ENCODE peak calls at places on chromosomes 11 and 22, in eight cellular contexts. F is GM23338, I is foreskin fibroblast, D is lung, K is A549, U is AG09319, B is H9, Y is neural crest cell. A is an unnamed sample.

GRCh38 chr11:61152816-61153592 is 8.2 kb downstream of the VPS37C start:
- DNase-seq in F (no peak), I (peak), D (no peak), K (no peak), U (no peak), B (no peak), Y (no peak), A (no peak)

GRCh38 chr22:37018815-37019308 is 385 bp downstream of the TST start:
- DNase-seq in F (peak), I (peak), D (peak), K (peak), U (no peak), B (peak), Y (peak), A (peak)

GRCh38 chr11:132078230-132078629 is 707.8 kb downstream of the NTM start:
- DNase-seq in F (no peak), I (no peak), D (no peak), K (no peak), U (no peak), B (no peak), Y (no peak), A (no peak)

GRCh38 chr11:5011254-5011653 is 16.6 kb downstream of the OR51L1 start:
- DNase-seq in F (no peak), I (no peak), D (no peak), K (no peak), U (no peak), B (no peak), Y (no peak), A (no peak)

GRCh38 chr11:88320149-88320559 is 17.4 kb downstream of the CTSC start:
- DNase-seq in F (no peak), I (peak), D (no peak), K (no peak), U (no peak), B (no peak), Y (no peak), A (no peak)

GRCh38 chr22:22391543-22391942 is 117.0 kb downstream of the ZNF280B start:
- DNase-seq in F (no peak), I (no peak), D (no peak), K (no peak), U (no peak), B (no peak), Y (no peak), A (no peak)

GRCh38 chr22:41327124-41327523 is 25.8 kb downstream of the ZC3H7B start:
- DNase-seq in F (no peak), I (peak), D (no peak), K (no peak), U (no peak), B (no peak), Y (no peak), A (no peak)

GRCh38 chr11:106288988-106289387 is 211.5 kb downstream of the AASDHPPT start:
- DNase-seq in F (peak), I (no peak), D (no peak), K (no peak), U (no peak), B (no peak), Y (no peak), A (no peak)

GRCh38 chr11:72377596-72377995 is 56.7 kb downstream of the CLPB start:
- DNase-seq in F (no peak), I (no peak), D (no peak), K (no peak), U (no peak), B (no peak), Y (no peak), A (no peak)

GRCh38 chr11:132576706-132577105 is 955.6 kb downstream of the OPCML start:
- DNase-seq in F (peak), I (peak), D (no peak), K (peak), U (peak), B (peak), Y (no peak), A (no peak)

GRCh38 chr11:72085836-72086475 is 5.3 kb downstream of the LRRC51 start:
- DNase-seq in F (peak), I (no peak), D (no peak), K (no peak), U (no peak), B (no peak), Y (no peak), A (no peak)

GRCh38 chr11:10272132-10272531 is 21.9 kb downstream of the SBF2 start:
- DNase-seq in F (no peak), I (no peak), D (no peak), K (no peak), U (no peak), B (no peak), Y (no peak), A (no peak)

GRCh38 chr11:111797145-111797581 is 31.0 kb upstream of the PPP2R1B start:
- DNase-seq in F (no peak), I (peak), D (no peak), K (peak), U (no peak), B (no peak), Y (no peak), A (no peak)

GRCh38 chr22:32714458-32715250 is 86.9 kb upstream of the TIMP3 start:
- DNase-seq in F (no peak), I (no peak), D (no peak), K (no peak), U (no peak), B (no peak), Y (no peak), A (no peak)

GRCh38 chr22:19291580-19292261 is at the start of gene CLTCL1:
- DNase-seq in F (peak), I (peak), D (peak), K (peak), U (peak), B (peak), Y (peak), A (peak)

GRCh38 chr11:20249313-20249873 is 89.1 kb upstream of the DBX1 start:
- DNase-seq in F (no peak), I (no peak), D (no peak), K (no peak), U (no peak), B (no peak), Y (no peak), A (no peak)

GRCh38 chr11:83521647-83522596 is 235.8 kb upstream of the CCDC90B start:
- DNase-seq in F (peak), I (peak), D (no peak), K (peak), U (peak), B (peak), Y (no peak), A (no peak)

GRCh38 chr11:44626645-44627044 is 61.2 kb downstream of the CD82 start:
- DNase-seq in F (no peak), I (no peak), D (no peak), K (no peak), U (no peak), B (no peak), Y (no peak), A (no peak)

GRCh38 chr11:124669193-124669592 is 4.3 kb downstream of the SIAE start:
- DNase-seq in F (peak), I (peak), D (peak), K (peak), U (peak), B (peak), Y (peak), A (no peak)

GRCh38 chr22:24422078-24422665 is 5.2 kb upstream of the ADORA2A start:
- DNase-seq in F (no peak), I (no peak), D (no peak), K (no peak), U (no peak), B (no peak), Y (no peak), A (no peak)

GRCh38 chr22:41561788-41562187 is 978 bp downstream of the CSDC2 start:
- DNase-seq in F (no peak), I (no peak), D (no peak), K (no peak), U (no peak), B (no peak), Y (no peak), A (no peak)

GRCh38 chr11:72735495-72736027 is 16.6 kb downstream of the ARAP1 start:
- DNase-seq in F (peak), I (peak), D (no peak), K (peak), U (no peak), B (peak), Y (no peak), A (no peak)

GRCh38 chr11:60634151-60634550 is 65.3 kb upstream of the MS4A8 start:
- DNase-seq in F (peak), I (no peak), D (no peak), K (no peak), U (no peak), B (peak), Y (no peak), A (no peak)

GRCh38 chr22:21928048-21928447 is 24.6 kb downstream of the PPM1F start:
- DNase-seq in F (no peak), I (no peak), D (no peak), K (no peak), U (no peak), B (no peak), Y (no peak), A (no peak)

GRCh38 chr11:32472226-32472625 is 36.9 kb upstream of the WT1 start:
- DNase-seq in F (no peak), I (no peak), D (no peak), K (no peak), U (no peak), B (no peak), Y (no peak), A (no peak)

GRCh38 chr22:29704528-29705285 is 15.1 kb upstream of the CABP7 start:
- DNase-seq in F (no peak), I (peak), D (no peak), K (peak), U (no peak), B (no peak), Y (peak), A (no peak)

GRCh38 chr11:60390389-60390788 is 5.9 kb upstream of the MS4A14 start:
- DNase-seq in F (no peak), I (no peak), D (no peak), K (no peak), U (no peak), B (no peak), Y (no peak), A (no peak)

GRCh38 chr11:8722156-8722555 is 39.6 kb downstream of the RPL27A start:
- DNase-seq in F (no peak), I (peak), D (no peak), K (peak), U (no peak), B (no peak), Y (no peak), A (no peak)

GRCh38 chr11:71936825-71937224 is 8.0 kb downstream of the RNF121 start:
- DNase-seq in F (no peak), I (peak), D (no peak), K (peak), U (no peak), B (no peak), Y (no peak), A (no peak)

GRCh38 chr11:134939046-134939445 is 527.0 kb upstream of the B3GAT1 start:
- DNase-seq in F (no peak), I (no peak), D (no peak), K (no peak), U (no peak), B (no peak), Y (no peak), A (no peak)

GRCh38 chr11:28529046-28529445 is 420.9 kb downstream of the METTL15 start:
- DNase-seq in F (peak), I (peak), D (no peak), K (no peak), U (peak), B (no peak), Y (no peak), A (no peak)

GRCh38 chr11:28525636-28526405 is 417.6 kb downstream of the METTL15 start:
- DNase-seq in F (no peak), I (no peak), D (no peak), K (no peak), U (no peak), B (no peak), Y (no peak), A (no peak)

GRCh38 chr11:28528217-28528616 is 420.0 kb downstream of the METTL15 start:
- DNase-seq in F (no peak), I (peak), D (no peak), K (no peak), U (peak), B (no peak), Y (no peak), A (no peak)

GRCh38 chr11:28526406-28526751 is 418.2 kb downstream of the METTL15 start:
- DNase-seq in F (peak), I (peak), D (no peak), K (peak), U (no peak), B (no peak), Y (no peak), A (no peak)

GRCh38 chr11:28529540-28530410 is 421.6 kb downstream of the METTL15 start:
- DNase-seq in F (peak), I (peak), D (no peak), K (peak), U (peak), B (no peak), Y (no peak), A (no peak)
- TF ChIP-seq CTCF in F (peak), I (peak), D (no peak), K (peak), U (peak), B (peak), Y (peak), A (peak)

GRCh38 chr11:96167787-96168186 is 175.2 kb downstream of the MAML2 start:
- DNase-seq in F (no peak), I (no peak), D (no peak), K (no peak), U (no peak), B (no peak), Y (no peak), A (no peak)
- TF ChIP-seq CTCF in F (no peak), I (no peak), D (no peak), K (no peak), U (no peak), B (no peak), Y (no peak), A (no peak)

GRCh38 chr11:843086-843704 is 543 bp downstream of the TSPAN4 start:
- DNase-seq in F (no peak), I (peak), D (no peak), K (no peak), U (no peak), B (no peak), Y (no peak), A (no peak)
- TF ChIP-seq CTCF in F (no peak), I (no peak), D (no peak), K (no peak), U (no peak), B (peak), Y (peak), A (no peak)

DNA sequence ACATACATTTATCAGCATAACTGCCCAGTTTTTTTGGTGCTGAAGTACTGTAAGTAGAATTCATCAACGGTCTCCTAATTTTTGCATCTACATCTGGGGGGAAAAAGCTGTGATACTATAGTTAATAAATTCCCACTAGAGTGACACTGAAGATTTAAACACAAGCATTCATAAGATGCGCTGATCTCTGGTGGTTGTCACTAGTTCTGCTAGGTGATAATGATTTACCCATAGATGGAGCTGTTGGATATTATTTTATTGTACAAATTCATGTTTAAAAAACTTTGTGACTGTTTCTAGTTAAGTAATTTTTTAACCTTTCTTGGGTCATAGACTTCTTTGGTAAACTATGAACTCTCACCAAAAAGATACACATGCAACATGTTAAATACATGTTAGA is 106.6 kb downstream of the EMSY start:
- DNase-seq in F (no peak), I (no peak), D (no peak), K (no peak), U (no peak), B (no peak), Y (no peak), A (no peak)
- TF ChIP-seq CTCF in F (no peak), I (no peak), D (no peak), K (peak), U (peak), B (no peak), Y (no peak), A (no peak)

GRCh38 chr11:47047972-47048371 is 111.4 kb downstream of the CSTPP1 start:
- DNase-seq in F (no peak), I (no peak), D (no peak), K (no peak), U (no peak), B (no peak), Y (no peak), A (no peak)

GRCh38 chr11:47044112-47044511 is 107.6 kb downstream of the CSTPP1 start:
- DNase-seq in F (no peak), I (no peak), D (no peak), K (no peak), U (no peak), B (no peak), Y (no peak), A (no peak)
- TF ChIP-seq CTCF in F (no peak), I (no peak), D (no peak), K (no peak), U (no peak), B (no peak), Y (no peak), A (no peak)

GRCh38 chr11:11808992-11809583 is 32.7 kb upstream of the USP47 start:
- DNase-seq in F (no peak), I (no peak), D (no peak), K (no peak), U (no peak), B (no peak), Y (no peak), A (no peak)

GRCh38 chr11:11806586-11806985 is 35.2 kb upstream of the USP47 start:
- DNase-seq in F (no peak), I (no peak), D (no peak), K (no peak), U (no peak), B (no peak), Y (no peak), A (no peak)

GRCh38 chr11:11806074-11806473 is 35.7 kb upstream of the USP47 start:
- DNase-seq in F (no peak), I (no peak), D (no peak), K (no peak), U (no peak), B (no peak), Y (no peak), A (no peak)

GRCh38 chr11:11805228-11805627 is 36.5 kb upstream of the USP47 start:
- DNase-seq in F (no peak), I (no peak), D (no peak), K (no peak), U (no peak), B (no peak), Y (no peak), A (no peak)

GRCh38 chr11:11807811-11808210 is 34.0 kb upstream of the USP47 start:
- DNase-seq in F (no peak), I (no peak), D (no peak), K (no peak), U (no peak), B (no peak), Y (no peak), A (no peak)
- TF ChIP-seq CTCF in F (no peak), I (no peak), D (no peak), K (no peak), U (no peak), B (no peak), Y (no peak), A (no peak)

GRCh38 chr22:50141462-50141861 is 29.1 kb upstream of the PANX2 start:
- DNase-seq in F (no peak), I (no peak), D (no peak), K (no peak), U (no peak), B (no peak), Y (no peak), A (no peak)

GRCh38 chr22:50140615-50141014 is 29.9 kb upstream of the PANX2 start:
- DNase-seq in F (no peak), I (peak), D (no peak), K (no peak), U (no peak), B (no peak), Y (no peak), A (no peak)

GRCh38 chr22:50139843-50140415 is 30.6 kb upstream of the PANX2 start:
- DNase-seq in F (no peak), I (no peak), D (no peak), K (no peak), U (no peak), B (no peak), Y (no peak), A (no peak)

GRCh38 chr22:50143096-50143495 is 27.4 kb upstream of the PANX2 start:
- DNase-seq in F (no peak), I (no peak), D (no peak), K (no peak), U (no peak), B (no peak), Y (no peak), A (no peak)

GRCh38 chr22:50141891-50142363 is 28.6 kb upstream of the PANX2 start:
- DNase-seq in F (peak), I (no peak), D (no peak), K (no peak), U (no peak), B (peak), Y (peak), A (no peak)
- TF ChIP-seq CTCF in F (peak), I (no peak), D (no peak), K (no peak), U (no peak), B (peak), Y (peak), A (no peak)

DNA sequence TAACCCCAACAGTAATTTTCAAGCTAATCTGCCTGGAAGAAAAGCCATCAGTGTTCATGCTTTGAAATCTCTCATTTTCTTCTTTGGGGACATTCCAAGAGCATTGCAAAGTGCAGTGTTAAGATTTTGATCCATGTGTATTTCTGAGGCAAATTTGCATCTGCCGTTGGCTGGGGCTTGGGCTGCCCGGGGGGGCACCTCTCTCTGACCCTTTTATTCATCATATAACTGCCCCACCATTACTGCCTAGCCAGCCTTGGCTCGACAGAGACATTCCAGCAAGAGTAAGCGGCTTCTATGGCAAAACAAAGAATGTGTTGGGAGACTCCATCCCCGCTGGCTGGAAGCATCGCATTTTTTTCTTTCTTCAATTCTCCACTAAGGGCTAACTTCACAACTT is 483.5 kb downstream of the BRD1 start:
- DNase-seq in F (no peak), I (no peak), D (no peak), K (no peak), U (no peak), B (peak), Y (no peak), A (no peak)
- TF ChIP-seq CTCF in F (no peak), I (no peak), D (no peak), K (no peak), U (no peak), B (no peak), Y (no peak), A (no peak)

DNA sequence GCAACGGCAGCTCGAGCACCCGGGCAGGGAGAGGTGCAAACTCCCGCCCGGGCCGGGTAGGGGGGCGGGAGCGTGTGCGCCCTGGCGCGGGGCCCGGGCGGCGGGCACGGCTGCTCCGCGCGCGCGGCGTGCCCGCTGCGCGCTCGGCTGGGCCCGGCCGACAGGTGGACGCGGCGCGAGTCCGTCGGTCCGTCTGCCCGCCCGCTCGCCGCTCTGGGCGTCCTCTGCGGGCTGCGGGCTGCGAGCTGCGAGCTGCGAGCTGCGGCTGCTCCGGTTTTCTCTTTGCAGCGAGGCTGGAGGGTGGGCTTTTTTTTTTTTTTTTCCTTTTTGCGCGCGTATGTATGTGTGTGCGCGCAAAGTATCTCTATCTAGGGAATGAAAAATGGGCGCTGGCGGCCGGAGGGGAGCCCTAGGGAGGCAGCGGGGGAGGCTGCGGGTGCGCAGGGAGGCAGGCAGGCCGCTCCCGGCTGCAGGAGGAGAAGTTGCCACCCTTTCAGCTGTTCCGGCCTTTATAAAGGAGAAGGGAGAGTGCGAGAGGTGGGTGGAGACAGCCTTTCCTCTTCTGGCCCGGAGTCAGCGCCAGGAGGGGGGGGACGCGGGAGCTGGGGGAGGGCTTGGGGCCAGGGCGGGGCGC is at the start of gene PDGFB:
- DNase-seq in F (peak), I (no peak), D (no peak), K (peak), U (no peak), B (no peak), Y (no peak), A (no peak)
- TF ChIP-seq CTCF in F (no peak), I (no peak), D (no peak), K (no peak), U (no peak), B (no peak), Y (no peak), A (no peak)

A was measured in mesothelial cell of epicardium.